ENCODE peak calls at places on chromosomes 3 and 15, in six cellular contexts. B is uterus, H is adrenal gland, D is GM23248, W is IMR-90, A is MM.1S. Z is an unnamed sample. For H3K4me1, the result is how much of the 10 kb centered on the place peaks cover.

GRCh38 chr15:81863157-81863556 is 182.7 kb downstream of the MEX3B start:
- DNase-seq in W (peak), D (peak), H (no peak), B (no peak), A (no peak), Z (no peak)

GRCh38 chr15:73983211-73983727 is 8.8 kb downstream of the STOML1 start:
- DNase-seq in A (no peak), D (peak), B (peak), W (peak), H (peak), Z (peak)

GRCh38 chr3:62325896-62326295 is 47.5 kb downstream of the FEZF2 start:
- DNase-seq in W (no peak), D (no peak), B (no peak), A (no peak), H (no peak), Z (no peak)

GRCh38 chr15:23446215-23447106 is 582 bp downstream of the GOLGA6L2 start:
- DNase-seq in B (no peak), A (no peak), H (no peak), D (no peak), W (no peak), Z (no peak)

GRCh38 chr3:64627471-64628321 is 60.1 kb downstream of the ADAMTS9 start:
- DNase-seq in B (no peak), D (no peak), A (no peak), H (no peak), W (peak), Z (no peak)

GRCh38 chr3:184238246-184238818 is 8.9 kb downstream of the VWA5B2 start:
- DNase-seq in B (no peak), H (no peak), W (no peak), A (no peak), D (no peak), Z (no peak)

GRCh38 chr3:36796896-36797295 is 32.5 kb upstream of the DCLK3 start:
- DNase-seq in W (peak), B (no peak), A (no peak), D (peak), H (no peak), Z (peak)

GRCh38 chr15:38299216-38299615 is 46.6 kb downstream of the SPRED1 start:
- DNase-seq in W (peak), H (no peak), A (no peak), B (no peak), D (peak), Z (no peak)

GRCh38 chr3:64238971-64239667 is 13.9 kb upstream of the PRICKLE2 start:
- DNase-seq in H (peak), D (peak), B (peak), W (peak), A (no peak), Z (peak)

GRCh38 chr3:134809412-134810051 is 14.5 kb downstream of the EPHB1 start:
- DNase-seq in B (no peak), W (no peak), A (no peak), H (no peak), D (no peak), Z (peak)

GRCh38 chr15:74156678-74157411 is 16.7 kb upstream of the ISLR start:
- DNase-seq in D (peak), A (no peak), W (no peak), H (no peak), B (no peak), Z (no peak)

GRCh38 chr3:20104167-20104661 is 64.0 kb downstream of the KAT2B start:
- DNase-seq in A (no peak), H (no peak), B (no peak), W (no peak), D (no peak), Z (no peak)

GRCh38 chr3:46467562-46467961 is 2.9 kb upstream of the LTF start:
- DNase-seq in H (no peak), W (no peak), B (no peak), A (no peak), D (no peak), Z (no peak)

GRCh38 chr3:113912551-113913246 is 35.1 kb upstream of the ZDHHC23 start:
- DNase-seq in B (peak), A (peak), D (peak), H (peak), W (peak), Z (peak)

GRCh38 chr3:135760581-135760980 is 204.9 kb upstream of the PPP2R3A start:
- DNase-seq in H (no peak), D (no peak), B (no peak), W (no peak), A (no peak), Z (no peak)

GRCh38 chr3:127209840-127210653 is 17.1 kb downstream of the PRR23E start:
- DNase-seq in H (no peak), A (no peak), D (no peak), B (no peak), W (no peak), Z (no peak)

GRCh38 chr15:64224508-64224907 is 61.7 kb upstream of the PPIB start:
- DNase-seq in A (no peak), H (no peak), B (peak), W (peak), D (peak), Z (no peak)

GRCh38 chr15:63048986-63049665 is 6.6 kb downstream of the TPM1 start:
- DNase-seq in B (no peak), A (peak), H (no peak), W (peak), D (peak), Z (no peak)

GRCh38 chr3:54902286-54902685 is 25.6 kb downstream of the LRTM1 start:
- DNase-seq in B (no peak), W (no peak), D (no peak), H (peak), A (no peak), Z (no peak)

GRCh38 chr3:151909720-151910405 is 36.4 kb downstream of the SUCNR1 start:
- DNase-seq in A (no peak), D (peak), W (peak), B (no peak), H (no peak), Z (peak)

GRCh38 chr15:23687143-23687470 is at the start of gene NDN:
- DNase-seq in D (peak), W (peak), A (no peak), B (peak), H (peak), Z (no peak)

GRCh38 chr3:69740103-69741021 is 1.1 kb downstream of the MITF start:
- DNase-seq in H (no peak), D (peak), A (peak), B (peak), W (no peak), Z (no peak)

GRCh38 chr15:92494791-92495190 is 101.1 kb downstream of the ST8SIA2 start:
- DNase-seq in W (no peak), D (no peak), B (no peak), H (no peak), A (no peak), Z (no peak)

GRCh38 chr3:62057339-62058047 is 315.9 kb downstream of the FEZF2 start:
- DNase-seq in H (no peak), W (no peak), D (no peak), B (no peak), A (no peak), Z (no peak)

GRCh38 chr3:50442940-50443579 is 60.4 kb downstream of the CACNA2D2 start:
- DNase-seq in H (no peak), D (peak), W (no peak), B (no peak), A (no peak), Z (no peak)

GRCh38 chr15:77542491-77543001 is 90.2 kb downstream of the LINGO1 start:
- DNase-seq in A (no peak), D (peak), B (no peak), H (no peak), W (peak), Z (peak)

GRCh38 chr15:96411056-96412031 is 80.8 kb downstream of the NR2F2 start:
- DNase-seq in H (no peak), D (no peak), W (no peak), B (no peak), A (no peak), Z (no peak)

GRCh38 chr3:123584284-123584987 is 417 bp downstream of the HACD2 start:
- DNase-seq in B (peak), A (no peak), H (peak), D (peak), W (no peak), Z (no peak)

GRCh38 chr3:172258616-172259015 is 189.6 kb downstream of the GHSR start:
- DNase-seq in W (peak), B (peak), H (no peak), A (no peak), D (peak), Z (no peak)

GRCh38 chr3:68878322-68878721 is 54.0 kb downstream of the TAFA4 start:
- DNase-seq in D (peak), A (no peak), B (no peak), H (no peak), W (peak), Z (peak)

GRCh38 chr3:188001052-188001567 is 152.8 kb upstream of the LPP start:
- DNase-seq in B (no peak), D (peak), A (no peak), H (no peak), W (no peak), Z (no peak)

GRCh38 chr3:129034650-129035049 is 25.9 kb upstream of the GP9 start:
- DNase-seq in W (no peak), D (no peak), B (no peak), A (no peak), H (no peak), Z (no peak)

GRCh38 chr3:24229468-24230263 is 265.0 kb downstream of the THRB start:
- DNase-seq in H (no peak), D (no peak), A (no peak), W (no peak), B (no peak), Z (no peak)

GRCh38 chr15:58988011-58988785 is 735 bp downstream of the RNF111 start:
- DNase-seq in W (peak), B (peak), H (peak), D (peak), A (peak), Z (no peak)

GRCh38 chr3:11913316-11913715 is 66.6 kb upstream of the TAMM41 start:
- DNase-seq in B (no peak), D (no peak), H (no peak), A (no peak), W (no peak), Z (no peak)

GRCh38 chr15:74240002-74240568 is 4.0 kb downstream of the CCDC33 start:
- DNase-seq in D (peak), A (no peak), H (peak), B (peak), W (peak), Z (peak)

DNA sequence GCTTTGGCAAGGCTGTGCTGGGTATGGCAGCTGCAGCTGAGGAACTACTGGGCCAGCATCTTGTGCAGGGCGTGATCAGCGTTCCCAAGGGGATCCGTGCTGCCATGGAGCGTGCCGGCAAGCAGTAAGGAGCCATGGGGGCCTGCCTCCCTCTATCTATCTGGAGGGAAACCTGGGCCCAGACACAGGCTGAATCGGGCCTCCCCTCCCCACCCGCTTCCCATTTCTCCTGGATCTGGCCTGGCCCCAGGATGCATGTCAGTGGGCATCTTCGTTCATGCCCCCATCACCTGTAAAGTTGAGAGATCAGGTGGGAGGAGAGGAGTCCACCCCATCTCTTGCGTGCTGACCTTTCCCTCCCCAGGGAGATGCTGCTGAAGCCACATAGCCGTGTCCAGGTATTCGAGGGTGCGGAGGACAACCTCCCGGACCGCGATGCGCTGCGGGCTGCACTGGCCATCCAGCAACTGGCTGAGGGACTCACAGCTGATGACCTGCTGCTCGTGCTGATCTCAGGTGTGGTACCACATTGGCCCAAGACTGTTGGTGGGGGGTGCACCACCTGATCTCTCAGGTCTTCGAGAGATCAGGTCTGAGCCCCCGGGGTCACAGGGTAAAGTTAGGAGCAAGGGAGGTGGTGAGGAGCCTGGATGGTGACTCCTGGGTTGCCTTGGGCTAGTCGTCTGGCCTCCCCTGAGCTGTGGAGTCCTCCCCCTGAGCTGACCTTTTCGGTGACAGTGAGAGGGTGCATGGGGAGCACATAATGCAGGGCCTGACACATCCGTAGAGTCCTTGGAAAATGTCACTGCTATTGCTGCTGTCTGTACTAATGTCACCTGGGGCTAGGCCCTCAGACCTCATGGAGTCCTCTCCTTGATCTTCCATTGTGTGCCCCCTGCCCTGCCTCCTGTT is 3.2 kb downstream of the GLYCTK start:
- DNase-seq in H (no peak), A (no peak), B (no peak), W (no peak), D (no peak), Z (no peak)
- H3K4me1 ChIP-seq in H (under half), A (under half), B (under half), W (under half), D (under half), Z (under half)

GRCh38 chr3:146705205-146705604 is 100.1 kb upstream of the PLSCR5 start:
- DNase-seq in H (no peak), D (no peak), B (no peak), W (no peak), A (no peak), Z (no peak)

GRCh38 chr3:146701246-146701645 is 96.1 kb upstream of the PLSCR5 start:
- DNase-seq in W (no peak), H (no peak), B (no peak), D (no peak), A (no peak), Z (no peak)

GRCh38 chr3:146702237-146702636 is 97.1 kb upstream of the PLSCR5 start:
- DNase-seq in W (no peak), B (no peak), D (no peak), A (no peak), H (no peak), Z (no peak)
- H3K4me1 ChIP-seq in W (under half), B (under half), D (under half), A (under half), H (under half), Z (under half)

DNA sequence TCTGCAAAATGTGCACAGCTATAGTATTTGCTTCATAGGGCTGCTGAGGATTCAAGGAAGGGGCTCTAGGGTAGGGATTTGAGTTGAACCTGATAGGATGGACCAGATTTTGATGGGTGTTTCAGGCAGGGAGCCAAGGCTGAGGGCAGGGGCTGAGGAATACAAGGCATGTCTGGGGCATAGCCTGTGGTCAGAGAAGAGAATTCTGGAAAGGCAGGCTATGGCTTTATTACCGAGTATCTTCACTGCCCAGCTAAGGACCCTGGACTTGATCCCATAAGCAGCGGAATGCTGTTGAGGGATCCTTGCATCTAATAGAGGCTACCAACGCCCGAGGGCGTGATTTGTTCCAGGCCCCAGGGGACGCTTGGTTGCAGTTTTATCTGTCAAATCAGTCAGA is 193.0 kb upstream of the TLE3 start:
- DNase-seq in W (no peak), B (no peak), H (no peak), A (no peak), D (no peak), Z (no peak)
- H3K4me1 ChIP-seq in W (under half), B (under half), H (under half), A (under half), D (under half), Z (under half)

GRCh38 chr15:68794307-68794706 is 26.4 kb downstream of the ANP32A start:
- DNase-seq in W (no peak), H (no peak), D (no peak), B (no peak), A (no peak), Z (no peak)
- H3K4me1 ChIP-seq in W (under half), H (under half), D (under half), B (under half), A (half or more), Z (under half)

GRCh38 chr3:196287405-196288140 is at the start of gene PCYT1A:
- DNase-seq in A (peak), D (peak), W (peak), B (peak), H (peak), Z (peak)

GRCh38 chr3:196280689-196281463 is 6.7 kb downstream of the PCYT1A start:
- DNase-seq in H (no peak), W (no peak), B (no peak), D (no peak), A (peak), Z (no peak)

GRCh38 chr3:196287066-196287404 is 491 bp downstream of the PCYT1A start:
- DNase-seq in H (peak), B (peak), W (no peak), A (peak), D (peak), Z (no peak)

GRCh38 chr3:196281962-196282361 is 5.6 kb downstream of the PCYT1A start:
- DNase-seq in A (no peak), W (no peak), B (no peak), D (no peak), H (no peak), Z (no peak)

GRCh38 chr3:196284396-196284795 is 3.1 kb downstream of the PCYT1A start:
- DNase-seq in A (no peak), W (peak), H (no peak), B (no peak), D (peak), Z (no peak)
- H3K4me1 ChIP-seq in A (under half), W (under half), H (under half), B (under half), D (under half), Z (under half)

GRCh38 chr3:14487086-14487485 is 53.1 kb downstream of the GRIP2 start:
- DNase-seq in A (no peak), H (no peak), W (no peak), B (no peak), D (no peak), Z (no peak)
- H3K4me1 ChIP-seq in A (under half), H (under half), W (under half), B (under half), D (under half), Z (under half)

DNA sequence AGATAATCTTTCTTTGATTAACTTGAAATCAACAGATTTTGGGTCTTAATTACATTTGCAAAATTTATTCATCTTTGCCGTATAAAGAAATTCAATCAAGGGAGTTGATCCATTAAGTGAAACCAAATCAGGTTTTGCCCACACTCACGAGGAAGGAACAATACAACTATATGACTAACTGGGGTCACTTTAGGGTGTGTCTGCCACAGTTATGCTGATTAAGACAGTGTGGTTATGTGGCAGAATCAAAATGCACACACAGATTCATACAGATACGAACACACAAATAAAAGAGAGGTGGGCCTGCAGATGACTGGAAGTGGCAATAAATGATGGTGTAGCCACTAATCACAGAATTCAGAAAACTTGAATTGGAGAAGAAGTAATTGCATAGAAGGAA is 543.5 kb downstream of the GABRG3 start:
- DNase-seq in B (no peak), H (no peak), D (peak), W (no peak), A (no peak), Z (peak)
- H3K4me1 ChIP-seq in B (under half), H (under half), D (under half), W (under half), A (under half), Z (under half)